ENCODE peak calls at places on chromosomes 16 and 17, in four cellular contexts. K is stimulated activated CD4-positive, alpha-beta T cell treated with anti-CD3 and anti-CD28 coated beads, Interleukin-15, amount 100 ng/mL, for 48 hours; T is fibroblast of lung; A is CD4-positive, alpha-beta memory T cell. C is an unnamed sample.

GRCh38 chr17:17356149-17356930 is 53.2 kb downstream of the NT5M start:
- DNase-seq in K (peak), T (peak), A (peak), C (peak)

GRCh38 chr17:3944485-3945388 is 19.5 kb downstream of the ATP2A3 start:
- DNase-seq in K (no peak), T (peak), A (no peak), C (no peak)

GRCh38 chr17:258045-258734 is 76.7 kb upstream of the DOC2B start:
- DNase-seq in K (no peak), T (no peak), A (no peak), C (no peak)

GRCh38 chr16:73172621-73173312 is 124.8 kb upstream of the ZFHX3 start:
- DNase-seq in K (no peak), T (peak), A (no peak), C (no peak)

GRCh38 chr16:83738926-83739503 is 68.8 kb upstream of the HSBP1 start:
- DNase-seq in K (no peak), T (no peak), A (no peak), C (no peak)

GRCh38 chr17:46978489-46979022 is 497 bp downstream of the RPRML start:
- DNase-seq in K (no peak), T (no peak), A (no peak), C (no peak)

GRCh38 chr17:60442271-60443201 is 20.2 kb downstream of the CHCT1 start:
- DNase-seq in K (no peak), T (peak), A (no peak), C (no peak)

GRCh38 chr16:35733971-35734702 is 2274.7 kb downstream of the TP53TG3F start:
- DNase-seq in K (no peak), T (no peak), A (no peak), C (no peak)

GRCh38 chr16:64858076-64858475 is 263.8 kb downstream of the CDH11 start:
- DNase-seq in K (no peak), T (peak), A (no peak), C (no peak)

GRCh38 chr17:45221081-45221996 is at the start of gene FMNL1:
- DNase-seq in K (no peak), T (no peak), A (peak), C (no peak)

GRCh38 chr17:48542956-48543853 is 1.7 kb downstream of the HOXB2 start:
- DNase-seq in K (no peak), T (peak), A (peak), C (no peak)

GRCh38 chr17:83154311-83155127 is 75.1 kb downstream of the METRNL start:
- DNase-seq in K (no peak), T (no peak), A (no peak), C (no peak)

GRCh38 chr17:8118769-8119574 is 658 bp upstream of the ALOXE3 start:
- DNase-seq in K (peak), T (peak), A (peak), C (peak)

GRCh38 chr16:66677179-66677578 is 19.4 kb downstream of the CMTM4 start:
- DNase-seq in K (no peak), T (no peak), A (no peak), C (no peak)

C was measured in GM12864.